ENCODE peak calls at places on chromosomes 12 and 14, in nine cellular contexts. X, K, G, N, J, D, Y, R and O are unnamed samples.
A peak's percentile ranks its signal among the peaks of the same experiment; 100 is the strongest.

GRCh38 chr12:47945341-47945728 is 18.1 kb upstream of the TMEM106C start:
- DNase-seq in X (no peak), K (no peak), G (no peak), N (no peak), J (no peak), D (no peak), Y (no peak), R (no peak), O (no peak)

GRCh38 chr12:106739318-106739717 is 35.2 kb upstream of the RIC8B start:
- DNase-seq in X (peak; percentile 63), K (peak; percentile 31), G (peak; percentile 58), N (no peak), J (no peak), D (no peak), Y (no peak), R (no peak), O (peak; percentile 60)

GRCh38 chr12:53461059-53461458 is 9.2 kb downstream of the PCBP2 start:
- DNase-seq in X (no peak), K (no peak), G (no peak), N (no peak), J (no peak), D (no peak), Y (no peak), R (no peak), O (no peak)

GRCh38 chr14:74843653-74844052 is 32.3 kb downstream of the PROX2 start:
- DNase-seq in X (no peak), K (peak; percentile 69), G (peak; percentile 27), N (no peak), J (no peak), D (no peak), Y (no peak), R (no peak), O (no peak)

GRCh38 chr12:68446379-68446778 is 114.2 kb upstream of the MDM1 start:
- DNase-seq in X (no peak), K (no peak), G (no peak), N (no peak), J (no peak), D (no peak), Y (no peak), R (no peak), O (no peak)

GRCh38 chr14:32711103-32711680 is 227.5 kb upstream of the NPAS3 start:
- DNase-seq in X (peak; percentile 64), K (peak; percentile 67), G (peak; percentile 25), N (no peak), J (peak; percentile 51), D (peak; percentile 37), Y (peak; percentile 56), R (no peak), O (peak; percentile 26)

GRCh38 chr12:85283560-85283959 is 3.5 kb downstream of the ALX1 start:
- DNase-seq in X (no peak), K (no peak), G (no peak), N (no peak), J (no peak), D (no peak), Y (no peak), R (no peak), O (no peak)

GRCh38 chr12:2294651-2295475 is 242.1 kb downstream of the CACNA1C start:
- DNase-seq in X (no peak), K (peak; percentile 91), G (peak; percentile 58), N (no peak), J (no peak), D (no peak), Y (peak; percentile 51), R (no peak), O (no peak)

GRCh38 chr14:96493178-96493577 is 9.0 kb upstream of the PAPOLA start:
- DNase-seq in X (no peak), K (no peak), G (no peak), N (no peak), J (no peak), D (no peak), Y (no peak), R (no peak), O (no peak)

GRCh38 chr12:53069621-53070410 is 9.4 kb downstream of the SPRYD3 start:
- DNase-seq in X (no peak), K (no peak), G (no peak), N (no peak), J (no peak), D (no peak), Y (no peak), R (peak; percentile 74), O (no peak)

GRCh38 chr12:130588696-130589095 is 127.4 kb downstream of the RIMBP2 start:
- DNase-seq in X (no peak), K (no peak), G (no peak), N (no peak), J (no peak), D (no peak), Y (no peak), R (no peak), O (no peak)

GRCh38 chr14:24506443-24506842 is 1.6 kb downstream of the CMA1 start:
- DNase-seq in X (no peak), K (no peak), G (no peak), N (no peak), J (no peak), D (no peak), Y (no peak), R (no peak), O (no peak)

GRCh38 chr12:94134226-94134795 is 14.1 kb upstream of the PLXNC1 start:
- DNase-seq in X (peak; percentile 43), K (peak; percentile 70), G (peak; percentile 25), N (no peak), J (peak; percentile 59), D (peak; percentile 72), Y (peak; percentile 78), R (no peak), O (peak; percentile 85)

GRCh38 chr14:83133986-83134664 is 1600.5 kb upstream of the SEL1L start:
- DNase-seq in X (no peak), K (no peak), G (no peak), N (no peak), J (no peak), D (no peak), Y (no peak), R (no peak), O (no peak)

GRCh38 chr14:21063479-21063878 is 5.9 kb downstream of the RNASE8 start:
- DNase-seq in X (peak; percentile 72), K (peak; percentile 93), G (peak; percentile 81), N (no peak), J (no peak), D (no peak), Y (no peak), R (no peak), O (no peak)

GRCh38 chr12:53474077-53474476 is 22.2 kb downstream of the PCBP2 start:
- DNase-seq in X (no peak), K (no peak), G (no peak), N (no peak), J (no peak), D (no peak), Y (no peak), R (no peak), O (no peak)

GRCh38 chr14:82447586-82447985 is 913.9 kb upstream of the SEL1L start:
- DNase-seq in X (no peak), K (no peak), G (no peak), N (no peak), J (no peak), D (no peak), Y (no peak), R (no peak), O (no peak)

GRCh38 chr14:66395300-66395699 is 90.9 kb upstream of the CCDC196 start:
- DNase-seq in X (peak; percentile 1), K (no peak), G (no peak), N (no peak), J (no peak), D (peak; percentile 13), Y (no peak), R (no peak), O (no peak)

GRCh38 chr14:54121461-54121860 is 164.8 kb upstream of the BMP4 start:
- DNase-seq in X (no peak), K (peak; percentile 18), G (peak; percentile 37), N (no peak), J (no peak), D (no peak), Y (no peak), R (no peak), O (no peak)

GRCh38 chr14:64196668-64197411 is 97.3 kb downstream of the ESR2 start:
- DNase-seq in X (peak; percentile 22), K (peak; percentile 63), G (peak; percentile 58), N (no peak), J (peak; percentile 45), D (no peak), Y (peak; percentile 67), R (peak; percentile 70), O (no peak)

GRCh38 chr12:78331764-78332163 is 501.1 kb downstream of the NAV3 start:
- DNase-seq in X (no peak), K (no peak), G (no peak), N (no peak), J (no peak), D (no peak), Y (no peak), R (no peak), O (no peak)

GRCh38 chr12:52486166-52487105 is 6.6 kb downstream of the KRT6A start:
- DNase-seq in X (no peak), K (no peak), G (no peak), N (no peak), J (no peak), D (no peak), Y (no peak), R (no peak), O (no peak)

GRCh38 chr14:104352493-104353220 is 214.3 kb downstream of the KIF26A start:
- DNase-seq in X (no peak), K (no peak), G (no peak), N (no peak), J (no peak), D (no peak), Y (no peak), R (peak; percentile 22), O (no peak)